ENCODE peak calls at places on chromosomes 4 and X, in four cellular contexts. L is IMR-90, J is K562, P is GM12878. S is an unnamed sample.

GRCh38 chr4:8728536-8729407 is 136.2 kb downstream of the CPZ start:
- DNase-seq in J (no peak), L (no peak), P (no peak), S (no peak)

GRCh38 chrX:114344756-114345155 is 239.1 kb upstream of the HTR2C start:
- DNase-seq in J (peak; percentile 25), P (no peak), L (peak; percentile 22), S (peak; percentile 14)

GRCh38 chrX:110836982-110837381 is 41.4 kb upstream of the CHRDL1 start:
- DNase-seq in P (no peak), L (no peak), J (no peak), S (no peak)

GRCh38 chr4:66062044-66062443 is 391.8 kb upstream of the EPHA5 start:
- DNase-seq in P (no peak), L (no peak), J (no peak), S (peak; percentile 15)

GRCh38 chr4:127355738-127356137 is 277.0 kb upstream of the INTU start:
- DNase-seq in L (no peak), P (no peak), J (no peak), S (no peak)

GRCh38 chrX:15977644-15978043 is 123.0 kb upstream of the AP1S2 start:
- DNase-seq in J (no peak), L (no peak), P (no peak), S (no peak)

GRCh38 chr4:100017627-100018310 is 67.7 kb upstream of the H2AZ1 start:
- DNase-seq in P (no peak), J (no peak), L (peak; percentile 21), S (no peak)

GRCh38 chr4:188175288-188175687 is 36.0 kb downstream of the TRIML1 start:
- DNase-seq in P (no peak), J (no peak), L (peak; percentile 28), S (no peak)

GRCh38 chr4:3809451-3810110 is 43.4 kb downstream of the ADRA2C start:
- DNase-seq in L (no peak), J (no peak), P (no peak), S (no peak)

GRCh38 chr4:129094347-129094746 is 1.0 kb upstream of the SCLT1 start:
- DNase-seq in P (no peak), J (no peak), L (no peak), S (no peak)

GRCh38 chrX:86047174-86047991 is at the start of gene CHM:
- DNase-seq in J (peak; percentile 71), L (peak; percentile 84), P (peak; percentile 63), S (peak; percentile 93)

GRCh38 chrX:45077748-45078424 is 122.8 kb downstream of the DIPK2B start:
- DNase-seq in P (peak; percentile 62), L (no peak), J (no peak), S (no peak)
- TF ChIP-seq FOS in P (no peak), L (no peak), J (no peak), S (no peak)

DNA sequence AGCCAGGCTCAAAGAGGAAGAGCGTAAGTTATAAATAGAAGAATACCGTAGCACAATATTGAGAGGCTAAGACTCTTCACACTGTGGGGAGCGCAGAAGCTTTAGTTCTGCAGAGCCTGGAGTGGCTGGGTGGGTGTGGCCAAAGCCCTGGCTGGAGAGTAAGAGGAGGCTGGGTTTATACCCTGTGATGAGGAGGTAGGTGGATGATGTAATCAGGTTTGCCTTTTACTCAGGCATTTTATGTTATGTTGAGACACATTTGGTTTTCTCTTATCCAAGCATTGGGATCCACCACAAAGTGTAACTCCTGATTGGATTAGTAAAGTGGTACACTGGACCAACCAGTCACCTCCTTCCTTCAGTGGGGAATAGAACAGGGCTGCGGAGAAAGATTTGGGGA is 13.9 kb downstream of the CDS1 start:
- DNase-seq in P (no peak), L (no peak), J (no peak), S (no peak)
- TF ChIP-seq FOS in P (no peak), L (no peak), J (no peak), S (no peak)

DNA sequence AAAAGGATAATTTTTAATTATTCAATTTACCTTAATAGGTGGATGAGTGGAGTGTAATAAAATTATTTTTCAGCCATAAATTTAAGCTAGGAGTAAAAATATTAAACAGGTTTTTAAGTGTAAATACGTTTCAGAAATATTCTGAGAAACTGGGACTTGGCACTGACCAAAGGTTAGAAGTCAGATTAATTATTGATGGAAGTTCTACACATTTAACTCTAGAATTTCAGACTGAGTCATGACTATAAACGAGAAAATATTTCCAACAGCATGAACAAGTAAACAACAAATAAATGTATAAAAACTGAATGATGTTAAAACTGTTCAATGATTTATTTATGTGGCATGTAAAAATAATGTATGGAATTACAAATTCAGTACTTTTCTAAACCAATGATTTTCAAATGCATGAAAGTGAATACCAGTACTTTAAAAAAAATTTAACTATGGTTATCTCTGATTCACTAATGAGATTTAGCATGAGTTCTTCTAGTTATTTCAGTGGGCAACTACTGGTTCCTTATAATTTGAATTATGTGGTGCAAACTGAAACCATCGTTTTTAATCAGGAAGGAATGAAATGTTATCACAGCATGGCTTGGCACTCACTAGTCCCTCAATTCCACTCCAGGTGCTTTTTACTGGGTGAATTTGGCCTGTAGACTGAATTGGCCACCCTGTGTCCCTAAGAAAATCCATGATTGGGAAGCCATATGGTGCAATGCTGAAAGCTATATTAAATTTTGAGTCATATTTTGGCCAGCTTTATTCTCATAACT is 244.2 kb downstream of the FSTL5 start:
- DNase-seq in J (no peak), L (no peak), P (no peak), S (no peak)
- TF ChIP-seq FOS in J (no peak), L (no peak), P (no peak), S (no peak)

DNA sequence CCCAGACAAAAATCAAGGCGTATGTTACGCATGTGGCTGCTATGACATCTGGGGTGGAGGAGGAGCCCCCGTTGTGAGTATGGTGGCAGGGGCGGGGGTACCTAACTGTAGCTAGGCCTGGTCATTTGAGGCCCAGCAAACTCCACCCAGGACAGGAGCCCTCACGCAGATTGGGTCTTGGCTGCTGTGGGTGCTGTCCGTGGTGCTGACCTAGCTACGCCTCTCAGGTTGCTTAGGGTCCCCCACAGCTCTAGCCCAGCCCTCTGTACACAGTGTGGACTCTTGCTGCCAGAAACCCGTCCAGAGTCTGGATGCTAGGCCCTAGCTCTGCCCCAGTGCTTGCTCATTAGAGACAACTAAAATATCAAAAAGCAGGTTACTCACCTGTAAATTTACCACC is 146.7 kb upstream of the PSAPL1 start:
- DNase-seq in P (no peak), J (peak; percentile 63), L (peak; percentile 15), S (peak; percentile 17)
- TF ChIP-seq FOS in P (no peak), J (no peak), L (no peak), S (no peak)

GRCh38 chrX:40104649-40105015 is 6.9 kb upstream of the BCOR start:
- DNase-seq in J (no peak), L (peak; percentile 67), P (no peak), S (peak; percentile 30)

GRCh38 chrX:40105791-40106676 is 8.3 kb upstream of the BCOR start:
- DNase-seq in J (peak; percentile 46), P (no peak), L (no peak), S (peak; percentile 27)

GRCh38 chrX:40105016-40105790 is 7.4 kb upstream of the BCOR start:
- DNase-seq in P (no peak), L (no peak), J (peak; percentile 36), S (peak; percentile 8)

GRCh38 chrX:40102393-40103381 is 4.9 kb upstream of the BCOR start:
- DNase-seq in L (no peak), J (no peak), P (no peak), S (no peak)

GRCh38 chrX:40103565-40104323 is 6.0 kb upstream of the BCOR start:
- DNase-seq in L (no peak), P (no peak), J (no peak), S (no peak)
- TF ChIP-seq FOS in L (no peak), P (no peak), J (no peak), S (no peak)

GRCh38 chrX:47611926-47612325 is 7.7 kb downstream of the SYN1 start:
- DNase-seq in L (no peak), P (no peak), J (no peak), S (no peak)

GRCh38 chrX:47608130-47608810 is 11.4 kb downstream of the SYN1 start:
- DNase-seq in L (no peak), P (no peak), J (peak; percentile 48), S (no peak)

GRCh38 chrX:47610506-47610905 is 9.2 kb downstream of the SYN1 start:
- DNase-seq in L (no peak), P (no peak), J (no peak), S (no peak)

GRCh38 chrX:47605024-47605423 is 14.6 kb downstream of the SYN1 start:
- DNase-seq in J (no peak), P (no peak), L (no peak), S (no peak)

DNA sequence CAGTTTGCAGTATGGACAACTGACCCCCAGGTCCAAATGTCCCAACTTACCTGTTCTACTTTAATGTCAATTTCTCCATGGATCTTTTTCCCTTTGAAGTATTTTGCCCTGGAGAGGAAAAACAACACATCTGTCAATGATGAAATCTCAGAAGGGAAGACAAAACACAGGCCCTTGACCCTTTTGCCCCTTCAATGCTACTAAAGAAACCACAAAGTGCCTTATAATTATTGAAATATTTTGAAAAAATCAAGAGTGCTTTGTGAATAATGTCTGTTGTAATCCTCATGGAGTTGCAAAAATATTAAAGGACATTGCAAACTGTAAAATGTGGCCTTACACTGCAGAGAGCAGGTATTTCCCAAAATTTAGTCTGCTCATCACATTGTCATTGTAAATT is 12.6 kb downstream of the SYN1 start:
- DNase-seq in J (no peak), P (no peak), L (no peak), S (no peak)
- TF ChIP-seq FOS in J (no peak), P (no peak), L (no peak), S (no peak)

GRCh38 chrX:10038585-10038984 is 71.4 kb downstream of the CLDN34 start:
- DNase-seq in J (no peak), P (no peak), L (no peak), S (no peak)
- TF ChIP-seq FOS in J (no peak), P (no peak), L (no peak), S (no peak)

GRCh38 chr4:30789219-30789671 is 69.1 kb downstream of the PCDH7 start:
- DNase-seq in P (no peak), L (no peak), J (no peak), S (peak; percentile 45)
- TF ChIP-seq FOS in P (no peak), L (no peak), J (no peak), S (no peak)

S was measured in endothelial cell of umbilical vein.